ENCODE peak calls at places on chromosomes 5 and 9, in nine cellular contexts. L is hepatocyte, V is GM23248, F is HCT116, X is PC-3, E is neural progenitor cell, Q is SK-N-SH, C is GM23338, M is MM.1S. D is an unnamed sample.

GRCh38 chr5:44809215-44809955 is 638 bp downstream of the MRPS30 start:
- DNase-seq in L (peak), V (peak), F (peak), X (peak), E (peak), Q (peak), C (peak), M (peak), D (peak)

GRCh38 chr9:109883623-109884022 is 103.6 kb downstream of the PALM2AKAP2 start:
- DNase-seq in L (no peak), V (no peak), F (no peak), X (no peak), E (no peak), Q (no peak), C (no peak), M (no peak), D (no peak)

GRCh38 chr9:96875460-96876142 is 21.3 kb upstream of the ZNF782 start:
- DNase-seq in L (peak), V (peak), F (peak), X (peak), E (peak), Q (peak), C (peak), M (peak), D (peak)

GRCh38 chr9:1100945-1101344 is 50.8 kb downstream of the DMRT2 start:
- DNase-seq in L (no peak), V (peak), F (no peak), X (peak), E (no peak), Q (peak), C (peak), M (peak), D (peak)

GRCh38 chr5:140951636-140952035 is 14.6 kb upstream of the PCDHAC2 start:
- DNase-seq in L (no peak), V (no peak), F (no peak), X (no peak), E (no peak), Q (no peak), C (no peak), M (no peak), D (no peak)

GRCh38 chr5:91956738-91957137 is 573.6 kb upstream of the ARRDC3 start:
- DNase-seq in L (no peak), V (no peak), F (no peak), X (no peak), E (peak), Q (no peak), C (peak), M (no peak), D (no peak)

GRCh38 chr9:87350915-87351314 is 146.8 kb upstream of the DAPK1 start:
- DNase-seq in L (peak), V (peak), F (no peak), X (no peak), E (no peak), Q (no peak), C (no peak), M (no peak), D (no peak)

GRCh38 chr5:178331491-178331981 is 98.9 kb upstream of the PHYKPL start:
- DNase-seq in L (peak), V (peak), F (no peak), X (peak), E (peak), Q (peak), C (no peak), M (no peak), D (no peak)

GRCh38 chr9:36603006-36603405 is 30.3 kb downstream of the MELK start:
- DNase-seq in L (no peak), V (peak), F (no peak), X (no peak), E (no peak), Q (no peak), C (no peak), M (no peak), D (no peak)

GRCh38 chr9:113307401-113307975 is 4.3 kb upstream of the RNF183 start:
- DNase-seq in L (no peak), V (no peak), F (no peak), X (no peak), E (no peak), Q (no peak), C (no peak), M (no peak), D (no peak)

GRCh38 chr9:113299800-113300292 is 3.3 kb downstream of the RNF183 start:
- DNase-seq in L (peak), V (peak), F (no peak), X (no peak), E (no peak), Q (no peak), C (no peak), M (no peak), D (no peak)

GRCh38 chr9:113306566-113306965 is 3.4 kb upstream of the RNF183 start:
- DNase-seq in L (no peak), V (no peak), F (no peak), X (no peak), E (no peak), Q (no peak), C (no peak), M (no peak), D (no peak)

GRCh38 chr9:113298924-113299770 is 4.0 kb downstream of the RNF183 start:
- DNase-seq in L (no peak), V (no peak), F (no peak), X (no peak), E (no peak), Q (no peak), C (no peak), M (peak), D (peak)

DNA sequence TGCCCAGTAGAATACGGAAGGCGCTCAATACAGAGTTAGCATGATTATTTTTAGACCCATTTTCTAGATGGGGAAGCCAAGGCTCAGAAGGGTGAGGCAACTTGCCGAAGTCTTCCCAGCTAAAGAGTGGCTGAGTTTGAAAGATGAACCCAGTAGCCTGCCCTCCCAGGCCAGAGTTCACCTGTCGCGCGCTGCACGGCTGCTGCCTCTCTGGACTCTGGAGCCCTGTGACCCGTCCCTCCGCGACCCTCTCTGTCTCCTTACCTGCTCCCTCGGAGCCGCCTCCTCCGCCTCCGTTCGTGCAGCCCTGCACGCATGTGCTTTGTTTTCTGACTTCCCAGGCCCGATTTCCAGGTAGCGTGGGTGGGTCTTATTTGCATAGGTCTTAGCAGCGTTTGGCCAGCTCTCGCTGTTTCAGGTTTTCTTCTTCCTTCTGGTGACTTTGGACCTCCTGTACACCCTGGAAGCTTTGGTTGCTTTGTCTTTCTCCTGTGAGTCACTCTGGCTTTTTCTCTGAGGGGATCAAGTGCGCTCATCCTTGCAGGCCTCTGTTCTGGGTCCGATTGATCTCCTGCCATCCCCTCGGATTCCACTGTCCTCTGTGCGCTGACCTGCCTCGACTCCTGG is at the start of gene RNF183:
- DNase-seq in L (peak), V (no peak), F (no peak), X (no peak), E (peak), Q (no peak), C (peak), M (no peak), D (no peak)
- TF ChIP-seq EZH2phosphoT487 in L (no peak), V (no peak), F (no peak), X (no peak), E (no peak), Q (no peak), C (no peak), M (no peak), D (no peak)

DNA sequence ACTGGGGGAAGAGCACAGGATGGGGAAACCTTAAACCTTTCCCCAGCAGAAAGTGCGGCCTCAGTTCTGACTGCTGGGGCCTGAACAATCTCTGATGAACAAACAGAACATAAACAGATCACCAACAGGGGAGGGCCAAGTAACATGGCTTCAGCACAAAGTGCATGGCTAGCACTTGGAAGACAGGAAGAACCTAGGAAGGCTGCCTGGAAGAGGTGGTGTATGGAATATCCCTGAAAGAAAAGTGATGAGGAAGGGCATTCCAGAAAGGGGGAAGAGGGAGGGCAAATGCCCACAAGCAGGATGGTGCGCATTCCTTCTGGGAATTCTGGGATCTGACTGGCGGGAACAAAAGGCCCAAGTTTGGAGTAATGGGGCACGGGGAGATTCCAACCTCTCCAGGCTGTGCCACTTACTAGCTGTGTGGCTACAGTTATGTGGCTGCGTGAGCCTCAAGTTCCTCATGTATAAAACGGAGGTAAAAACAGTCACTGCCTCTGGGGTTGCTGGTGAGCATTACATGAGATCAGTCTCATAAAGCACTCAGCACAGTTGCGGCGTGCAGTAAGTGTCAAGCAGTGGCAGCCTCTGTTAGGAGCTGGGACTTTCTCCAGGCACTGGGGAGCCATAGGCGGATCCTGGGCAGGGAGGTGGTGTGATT is 1.6 kb downstream of the PDGFRB start:
- DNase-seq in L (peak), V (peak), F (no peak), X (no peak), E (peak), Q (no peak), C (peak), M (no peak), D (peak)
- TF ChIP-seq EZH2phosphoT487 in L (no peak), V (no peak), F (no peak), X (no peak), E (no peak), Q (no peak), C (no peak), M (no peak), D (no peak)

GRCh38 chr5:93789173-93790070 is 48.0 kb upstream of the POU5F2 start:
- DNase-seq in L (no peak), V (peak), F (no peak), X (peak), E (no peak), Q (no peak), C (no peak), M (no peak), D (no peak)

GRCh38 chr5:93794954-93795353 is 53.6 kb upstream of the POU5F2 start:
- DNase-seq in L (peak), V (no peak), F (no peak), X (peak), E (no peak), Q (no peak), C (no peak), M (no peak), D (peak)

GRCh38 chr5:93793159-93793781 is 51.9 kb upstream of the POU5F2 start:
- DNase-seq in L (no peak), V (no peak), F (no peak), X (no peak), E (no peak), Q (no peak), C (no peak), M (no peak), D (no peak)

GRCh38 chr5:93790401-93790800 is 49.0 kb upstream of the POU5F2 start:
- DNase-seq in L (no peak), V (peak), F (no peak), X (peak), E (no peak), Q (no peak), C (no peak), M (no peak), D (no peak)

GRCh38 chr5:93791520-93791972 is 50.1 kb upstream of the POU5F2 start:
- DNase-seq in L (peak), V (no peak), F (no peak), X (no peak), E (no peak), Q (no peak), C (no peak), M (no peak), D (no peak)
- TF ChIP-seq EZH2phosphoT487 in L (no peak), V (no peak), F (no peak), X (no peak), E (no peak), Q (no peak), C (no peak), M (no peak), D (no peak)

DNA sequence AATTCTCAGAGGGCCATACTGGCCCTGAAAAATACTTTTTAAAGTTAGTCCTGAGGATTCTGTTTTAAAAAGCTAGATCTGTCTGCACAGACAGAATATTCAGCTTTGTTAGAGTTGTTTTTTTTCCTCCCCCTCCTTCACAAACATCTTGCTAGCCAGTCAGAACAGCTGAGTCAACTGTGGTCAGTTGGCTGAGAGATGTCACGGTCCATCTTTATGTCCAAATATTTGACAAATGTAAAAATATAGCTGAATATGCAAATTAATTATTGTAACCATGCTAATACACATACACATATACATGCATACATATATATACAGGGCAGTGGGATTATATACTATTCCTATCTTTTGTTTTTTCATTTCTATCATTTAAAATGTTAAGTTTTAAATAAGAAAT is 33.9 kb downstream of the UNC13B start:
- DNase-seq in L (no peak), V (peak), F (no peak), X (no peak), E (no peak), Q (no peak), C (no peak), M (no peak), D (no peak)
- TF ChIP-seq EZH2phosphoT487 in L (no peak), V (no peak), F (no peak), X (no peak), E (no peak), Q (no peak), C (no peak), M (no peak), D (no peak)

GRCh38 chr9:129604766-129605163 is 16.1 kb downstream of the C9orf50 start:
- DNase-seq in L (no peak), V (no peak), F (no peak), X (peak), E (no peak), Q (no peak), C (no peak), M (no peak), D (no peak)
- TF ChIP-seq EZH2phosphoT487 in L (no peak), V (no peak), F (no peak), X (no peak), E (no peak), Q (no peak), C (no peak), M (no peak), D (no peak)

DNA sequence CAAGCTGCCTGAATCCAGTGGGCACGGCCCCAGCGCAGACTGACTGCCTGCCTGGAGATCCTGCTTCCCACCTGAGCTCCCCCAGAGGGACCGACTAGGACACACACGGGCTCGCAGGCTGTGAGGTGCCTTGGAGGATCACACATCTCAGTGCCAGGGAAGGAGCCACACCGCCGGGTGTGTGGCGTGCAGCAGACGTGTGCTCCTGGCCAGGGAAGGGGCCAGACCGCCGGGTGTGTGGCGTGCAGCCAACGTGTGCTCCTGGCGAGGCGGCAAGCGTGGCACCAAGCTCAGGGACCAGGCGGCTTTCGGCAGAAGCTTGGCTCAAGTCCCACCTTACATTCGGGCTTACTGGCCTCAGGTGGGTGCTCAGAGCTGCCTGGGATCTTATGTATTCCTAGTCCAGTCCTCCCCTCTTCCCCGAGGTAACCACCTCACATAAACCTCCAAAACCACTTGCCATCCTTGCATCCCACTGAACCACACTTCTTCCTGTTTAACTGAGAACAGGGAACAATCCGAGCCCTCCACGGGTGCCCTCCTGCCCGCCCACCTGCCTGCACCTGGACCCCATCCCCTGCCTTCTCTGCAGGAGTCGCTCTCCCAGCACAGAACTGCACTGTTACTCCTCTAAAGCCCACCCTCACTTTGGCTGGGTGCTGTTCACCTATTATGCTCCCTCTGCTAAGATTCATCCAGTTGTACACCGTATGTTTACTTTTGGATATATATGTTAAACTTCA is 22.4 kb upstream of the MRNIP start:
- DNase-seq in L (no peak), V (no peak), F (no peak), X (no peak), E (no peak), Q (no peak), C (no peak), M (no peak), D (no peak)
- TF ChIP-seq EZH2phosphoT487 in L (no peak), V (no peak), F (no peak), X (no peak), E (no peak), Q (no peak), C (no peak), M (no peak), D (no peak)

D was measured in OCI-LY7.